ENCODE peak calls at places on chromosomes 4 and X, in four cellular contexts. One of them, this sample, is unnamed.

GRCh38 chr4:111934294-111934693 is 211.0 kb upstream of the FAM241A start:
- DNase-seq in CD8-positive, alpha-beta memory T cell: no peak
- DNase-seq in left lung: no peak
- DNase-seq in stomach: no peak
- DNase-seq in this sample: no peak

GRCh38 chr4:53987761-53988171 is 76.6 kb downstream of the CHIC2 start:
- DNase-seq in CD8-positive, alpha-beta memory T cell: no peak
- DNase-seq in left lung: no peak
- DNase-seq in stomach: no peak
- DNase-seq in this sample: no peak

GRCh38 chr4:150461957-150462356 is 120.0 kb upstream of the MAB21L2 start:
- DNase-seq in CD8-positive, alpha-beta memory T cell: no peak
- DNase-seq in left lung: no peak
- DNase-seq in stomach: no peak
- DNase-seq in this sample: no peak

GRCh38 chr4:139824882-139825522 is 159.4 kb downstream of the MGST2 start:
- DNase-seq in CD8-positive, alpha-beta memory T cell: no peak
- DNase-seq in left lung: no peak
- DNase-seq in stomach: no peak
- DNase-seq in this sample: no peak

GRCh38 chrX:100643943-100644587 is at the start of gene SRPX2:
- DNase-seq in CD8-positive, alpha-beta memory T cell: no peak
- DNase-seq in left lung: peak; percentile 39
- DNase-seq in stomach: no peak
- DNase-seq in this sample: peak; percentile 50

GRCh38 chrX:20517565-20517964 is 250.9 kb upstream of the RPS6KA3 start:
- DNase-seq in CD8-positive, alpha-beta memory T cell: no peak
- DNase-seq in left lung: no peak
- DNase-seq in stomach: no peak
- DNase-seq in this sample: no peak

GRCh38 chr4:132114885-132115284 is 1034.2 kb upstream of the PCDH10 start:
- DNase-seq in CD8-positive, alpha-beta memory T cell: no peak
- DNase-seq in left lung: no peak
- DNase-seq in stomach: no peak
- DNase-seq in this sample: no peak

GRCh38 chr4:80447493-80447892 is 112.0 kb downstream of the CFAP299 start:
- DNase-seq in CD8-positive, alpha-beta memory T cell: no peak
- DNase-seq in left lung: no peak
- DNase-seq in stomach: no peak
- DNase-seq in this sample: no peak

GRCh38 chr4:121127100-121127499 is 37.0 kb downstream of the TNIP3 start:
- DNase-seq in CD8-positive, alpha-beta memory T cell: no peak
- DNase-seq in left lung: no peak
- DNase-seq in stomach: no peak
- DNase-seq in this sample: no peak

GRCh38 chr4:183561905-183562304 is 57.0 kb downstream of the ING2 start:
- DNase-seq in CD8-positive, alpha-beta memory T cell: no peak
- DNase-seq in left lung: no peak
- DNase-seq in stomach: no peak
- DNase-seq in this sample: no peak

GRCh38 chr4:61507091-61507490 is 307.0 kb downstream of the ADGRL3 start:
- DNase-seq in CD8-positive, alpha-beta memory T cell: no peak
- DNase-seq in left lung: no peak
- DNase-seq in stomach: no peak
- DNase-seq in this sample: no peak

GRCh38 chrX:46959101-46959500 is 46.9 kb downstream of the JADE3 start:
- DNase-seq in CD8-positive, alpha-beta memory T cell: no peak
- DNase-seq in left lung: no peak
- DNase-seq in stomach: no peak
- DNase-seq in this sample: no peak

GRCh38 chrX:46954716-46955115 is 42.5 kb downstream of the JADE3 start:
- DNase-seq in CD8-positive, alpha-beta memory T cell: no peak
- DNase-seq in left lung: no peak
- DNase-seq in stomach: no peak
- DNase-seq in this sample: no peak

GRCh38 chrX:46957299-46957698 is 45.1 kb downstream of the JADE3 start:
- DNase-seq in CD8-positive, alpha-beta memory T cell: no peak
- DNase-seq in left lung: no peak
- DNase-seq in stomach: no peak
- DNase-seq in this sample: no peak

GRCh38 chrX:46953137-46953527 is 40.9 kb downstream of the JADE3 start:
- DNase-seq in CD8-positive, alpha-beta memory T cell: no peak
- DNase-seq in left lung: no peak
- DNase-seq in stomach: no peak
- DNase-seq in this sample: no peak

DNA sequence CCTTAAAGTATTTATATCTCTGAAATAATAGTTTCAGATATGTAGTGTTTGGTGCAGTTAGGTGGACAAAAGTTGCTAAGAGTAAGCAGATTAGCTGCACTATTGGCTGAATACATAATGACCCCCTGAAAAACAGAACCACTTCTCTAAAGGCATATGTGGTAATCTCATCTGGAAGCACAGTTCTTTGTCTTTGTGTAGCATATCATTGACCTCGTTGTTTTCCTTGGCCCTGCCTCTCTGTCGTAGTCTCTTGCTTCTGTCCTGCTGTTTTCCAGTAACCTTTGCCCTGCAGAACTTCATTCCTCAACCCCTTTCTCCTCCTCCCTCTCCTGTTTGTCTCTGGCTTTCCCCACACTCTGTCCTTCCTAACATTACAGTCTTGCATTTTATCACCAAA is 41.4 kb downstream of the JADE3 start:
- DNase-seq in CD8-positive, alpha-beta memory T cell: no peak
- DNase-seq in left lung: no peak
- DNase-seq in stomach: no peak
- DNase-seq in this sample: no peak
- H3K4me1 ChIP-seq in CD8-positive, alpha-beta memory T cell: no peaks in the 10 kb centered on the region
- H3K4me1 ChIP-seq in left lung: no peaks in the 10 kb centered on the region
- H3K4me1 ChIP-seq in stomach: peaks cover 13% of the 10 kb centered on the region
- H3K4me1 ChIP-seq in this sample: peaks cover 7% of the 10 kb centered on the region

GRCh38 chr4:143390764-143391163 is 54.1 kb downstream of the GAB1 start:
- DNase-seq in CD8-positive, alpha-beta memory T cell: no peak
- DNase-seq in left lung: no peak
- DNase-seq in stomach: no peak
- DNase-seq in this sample: peak; percentile 21
- H3K4me1 ChIP-seq in CD8-positive, alpha-beta memory T cell: no peaks in the 10 kb centered on the region
- H3K4me1 ChIP-seq in left lung: peaks cover 29% of the 10 kb centered on the region
- H3K4me1 ChIP-seq in stomach: peaks cover 85% of the 10 kb centered on the region
- H3K4me1 ChIP-seq in this sample: peaks cover 35% of the 10 kb centered on the region

DNA sequence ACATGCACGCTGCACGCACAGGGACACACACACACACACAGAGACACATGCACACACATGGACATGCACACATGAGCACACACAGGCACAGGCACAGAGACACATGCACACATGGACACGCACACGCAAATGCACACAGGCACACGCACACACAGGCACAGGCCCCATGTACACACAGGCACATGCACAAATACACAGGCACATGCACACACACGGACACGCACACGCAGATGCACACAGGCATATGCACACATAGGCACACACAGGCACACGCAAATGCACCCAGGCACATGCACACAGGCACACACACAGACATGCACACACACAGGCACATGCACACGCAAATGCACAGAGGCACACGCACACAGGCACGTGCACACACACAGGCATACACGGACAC is 30.3 kb upstream of the HTRA3 start:
- DNase-seq in CD8-positive, alpha-beta memory T cell: no peak
- DNase-seq in left lung: no peak
- DNase-seq in stomach: no peak
- DNase-seq in this sample: no peak
- H3K4me1 ChIP-seq in CD8-positive, alpha-beta memory T cell: peaks cover 11% of the 10 kb centered on the region
- H3K4me1 ChIP-seq in left lung: no peaks in the 10 kb centered on the region
- H3K4me1 ChIP-seq in stomach: peaks cover 13% of the 10 kb centered on the region
- H3K4me1 ChIP-seq in this sample: peaks cover 16% of the 10 kb centered on the region

GRCh38 chr4:40202474-40202873 is 5.6 kb downstream of the RHOH start:
- DNase-seq in CD8-positive, alpha-beta memory T cell: no peak
- DNase-seq in left lung: no peak
- DNase-seq in stomach: no peak
- DNase-seq in this sample: no peak
- H3K4me1 ChIP-seq in CD8-positive, alpha-beta memory T cell: peaks cover 42% of the 10 kb centered on the region
- H3K4me1 ChIP-seq in left lung: no peaks in the 10 kb centered on the region
- H3K4me1 ChIP-seq in stomach: no peaks in the 10 kb centered on the region
- H3K4me1 ChIP-seq in this sample: no peaks in the 10 kb centered on the region

GRCh38 chr4:99947190-99947578 is 766 bp upstream of the DNAJB14 start:
- DNase-seq in CD8-positive, alpha-beta memory T cell: no peak
- DNase-seq in left lung: no peak
- DNase-seq in stomach: no peak
- DNase-seq in this sample: no peak
- H3K4me1 ChIP-seq in CD8-positive, alpha-beta memory T cell: peaks cover 59% of the 10 kb centered on the region
- H3K4me1 ChIP-seq in left lung: peaks cover 13% of the 10 kb centered on the region
- H3K4me1 ChIP-seq in stomach: peaks cover 64% of the 10 kb centered on the region
- H3K4me1 ChIP-seq in this sample: peaks cover 40% of the 10 kb centered on the region

This sample was measured in transverse colon.